ENCODE peak calls at places on chromosomes 4 and X, in seven cellular contexts. U is endodermal cell; I is lower lobe of right lung; Z is RWPE2; W is endothelial cell of umbilical vein; L is naive thymus-derived CD4-positive, alpha-beta T cell; X is HepG2. P is an unnamed sample.

GRCh38 chr4:2535386-2536192 is 858 bp upstream of the FAM193A start:
- DNase-seq in U (peak; percentile 85), I (peak; percentile 69), Z (no peak), W (no peak), L (peak; percentile 57), X (peak; percentile 42), P (peak; percentile 78)

GRCh38 chrX:110491846-110492620 is 133.4 kb downstream of the RTL9 start:
- DNase-seq in U (peak; percentile 45), I (no peak), Z (no peak), W (no peak), L (no peak), X (no peak), P (no peak)

GRCh38 chrX:40085086-40085551 is 12.6 kb downstream of the BCOR start:
- DNase-seq in U (peak; percentile 59), I (no peak), Z (no peak), W (peak; percentile 9), L (no peak), X (no peak), P (no peak)

GRCh38 chrX:39855748-39856129 is 242.0 kb downstream of the BCOR start:
- DNase-seq in U (peak; percentile 76), I (no peak), Z (no peak), W (peak; percentile 24), L (peak; percentile 30), X (no peak), P (peak; percentile 56)

GRCh38 chr4:125085-125820 is 952 bp downstream of the ZNF718 start:
- DNase-seq in U (peak; percentile 86), I (peak; percentile 66), Z (no peak), W (no peak), L (peak; percentile 1), X (no peak), P (peak; percentile 58)

GRCh38 chr4:110667670-110668069 is 44.8 kb upstream of the PITX2 start:
- DNase-seq in U (no peak), I (no peak), Z (no peak), W (no peak), L (no peak), X (no peak), P (no peak)

GRCh38 chr4:121950680-121951569 is 935 bp downstream of the TRPC3 start:
- DNase-seq in U (peak; percentile 77), I (peak; percentile 55), Z (peak; percentile 61), W (peak; percentile 13), L (peak; percentile 24), X (no peak), P (peak; percentile 81)

GRCh38 chr4:98939892-98940298 is 11.0 kb upstream of the EIF4E start:
- DNase-seq in U (peak; percentile 55), I (no peak), Z (no peak), W (peak; percentile 81), L (peak; percentile 9), X (peak; percentile 35), P (no peak)

GRCh38 chr4:153249199-153250154 is 45.2 kb downstream of the TRIM2 start:
- DNase-seq in U (peak; percentile 93), I (peak; percentile 83), Z (no peak), W (peak; percentile 78), L (peak; percentile 86), X (peak; percentile 52), P (peak; percentile 92)

DNA sequence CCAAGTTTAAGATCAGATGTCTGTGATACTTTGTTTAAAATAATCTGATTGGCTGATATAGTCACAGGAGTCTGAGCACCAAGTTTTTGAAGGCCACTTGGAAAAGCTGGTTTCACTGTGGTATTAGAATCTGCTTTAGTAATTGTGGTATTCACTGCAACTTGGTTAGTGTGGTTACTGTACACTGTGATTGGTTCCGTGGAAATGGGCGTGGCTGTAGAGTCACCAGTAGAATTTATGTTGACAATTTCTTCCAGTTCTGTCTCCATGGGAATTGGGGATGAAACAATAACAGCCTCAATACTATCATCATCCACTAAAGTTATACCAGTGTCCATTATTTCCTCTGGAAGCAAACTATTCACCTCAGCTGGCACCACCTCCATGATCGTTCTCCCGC is 26.2 kb downstream of the LIN54 start:
- DNase-seq in U (no peak), I (no peak), Z (no peak), W (peak; percentile 5), L (no peak), X (peak; percentile 10), P (no peak)
- H3K9me3 ChIP-seq in U (no peaks in the 10 kb centered on the region), I (no peaks in the 10 kb centered on the region), Z (no peaks in the 10 kb centered on the region), W (no peaks in the 10 kb centered on the region), L (no peaks in the 10 kb centered on the region), X (no peaks in the 10 kb centered on the region), P (no peaks in the 10 kb centered on the region)

GRCh38 chrX:13694359-13694758 is 5.4 kb downstream of the RAB9A start:
- DNase-seq in U (no peak), I (no peak), Z (no peak), W (no peak), L (no peak), X (no peak), P (no peak)
- H3K4me1 ChIP-seq in U (no peaks in the 10 kb centered on the region), I (peaks cover 38% of the 10 kb centered on the region), Z (peaks cover 23% of the 10 kb centered on the region), W (peaks cover 22% of the 10 kb centered on the region), L (peaks cover 54% of the 10 kb centered on the region), X (peaks cover 43% of the 10 kb centered on the region), P (peaks cover 16% of the 10 kb centered on the region)

GRCh38 chr4:74932010-74932409 is 906 bp upstream of the PARM1 start:
- DNase-seq in U (no peak), I (no peak), Z (no peak), W (no peak), L (no peak), X (no peak), P (no peak)

GRCh38 chr4:74933562-74934015 is 673 bp downstream of the PARM1 start:
- DNase-seq in U (no peak), I (peak; percentile 49), Z (no peak), W (peak; percentile 4), L (no peak), X (no peak), P (peak; percentile 84)

GRCh38 chr4:74932832-74933561 is at the start of gene PARM1:
- DNase-seq in U (peak; percentile 97), I (peak; percentile 92), Z (peak; percentile 81), W (peak; percentile 79), L (no peak), X (peak; percentile 59), P (peak; percentile 98)

GRCh38 chr4:74934822-74935326 is 2.0 kb downstream of the PARM1 start:
- DNase-seq in U (no peak), I (no peak), Z (no peak), W (no peak), L (no peak), X (no peak), P (no peak)

GRCh38 chr4:74934016-74934821 is 1.3 kb downstream of the PARM1 start:
- DNase-seq in U (peak; percentile 75), I (peak; percentile 79), Z (no peak), W (peak; percentile 42), L (no peak), X (no peak), P (peak; percentile 76)
- H3K4me3 ChIP-seq in U (peak overlapping the region; percentile 72), I (peak overlapping the region; percentile 59), Z (no peak overlapping the region), W (no peak overlapping the region), L (no peak overlapping the region), X (peak overlapping the region; percentile 61), P (peak overlapping the region; percentile 93)

GRCh38 chrX:10381218-10381617 is 224.4 kb downstream of the CLCN4 start:
- DNase-seq in U (no peak), I (no peak), Z (no peak), W (no peak), L (no peak), X (no peak), P (no peak)

GRCh38 chrX:10377427-10377826 is 220.7 kb downstream of the CLCN4 start:
- DNase-seq in U (no peak), I (no peak), Z (no peak), W (no peak), L (no peak), X (no peak), P (no peak)

GRCh38 chrX:10379848-10380247 is 223.1 kb downstream of the CLCN4 start:
- DNase-seq in U (no peak), I (no peak), Z (no peak), W (peak; percentile 40), L (no peak), X (no peak), P (no peak)
- H3K9me3 ChIP-seq in U (peaks cover 6% of the 10 kb centered on the region), I (peaks cover 3% of the 10 kb centered on the region), Z (no peaks in the 10 kb centered on the region), W (no peaks in the 10 kb centered on the region), L (no peaks in the 10 kb centered on the region), X (no peaks in the 10 kb centered on the region), P (peaks cover 2% of the 10 kb centered on the region)

DNA sequence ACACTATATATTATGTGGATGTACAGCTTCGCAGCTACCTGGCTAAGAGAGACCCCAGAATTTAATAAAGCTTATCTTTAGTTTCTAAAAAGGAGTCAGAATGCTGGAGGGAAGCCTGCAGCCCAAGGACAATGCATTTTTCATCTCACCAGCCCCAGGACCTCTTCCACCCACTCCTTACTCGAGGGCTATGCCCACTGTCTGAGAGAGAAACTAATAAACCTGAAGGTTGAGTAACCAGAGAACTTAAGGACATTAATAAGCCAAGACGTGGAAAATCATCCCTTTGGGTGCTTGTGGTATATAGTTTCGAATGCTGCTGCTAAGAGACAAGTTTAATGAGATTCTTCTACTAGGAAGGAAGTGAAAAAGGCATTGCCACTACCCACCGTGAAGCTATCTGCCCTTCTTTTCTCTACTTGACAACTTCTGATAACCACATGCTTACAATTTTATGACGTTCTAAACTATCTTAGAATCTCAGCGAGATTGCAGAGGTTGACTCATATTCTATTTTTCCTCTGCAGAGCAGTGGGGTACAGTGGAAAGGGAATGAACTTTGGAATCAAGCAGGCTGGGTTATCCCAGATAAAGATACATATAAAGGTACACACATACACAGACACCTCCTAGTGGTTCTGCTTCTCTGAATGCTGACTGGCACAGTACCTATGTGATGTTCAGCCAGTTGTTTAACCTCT is 3.3 kb downstream of the RELL1 start:
- DNase-seq in U (no peak), I (no peak), Z (no peak), W (peak; percentile 44), L (peak; percentile 21), X (peak; percentile 85), P (no peak)
- H3K4me1 ChIP-seq in U (no peaks in the 10 kb centered on the region), I (peaks cover 52% of the 10 kb centered on the region), Z (peaks cover 7% of the 10 kb centered on the region), W (peaks cover 24% of the 10 kb centered on the region), L (peaks cover 30% of the 10 kb centered on the region), X (peaks cover 51% of the 10 kb centered on the region), P (no peaks in the 10 kb centered on the region)

DNA sequence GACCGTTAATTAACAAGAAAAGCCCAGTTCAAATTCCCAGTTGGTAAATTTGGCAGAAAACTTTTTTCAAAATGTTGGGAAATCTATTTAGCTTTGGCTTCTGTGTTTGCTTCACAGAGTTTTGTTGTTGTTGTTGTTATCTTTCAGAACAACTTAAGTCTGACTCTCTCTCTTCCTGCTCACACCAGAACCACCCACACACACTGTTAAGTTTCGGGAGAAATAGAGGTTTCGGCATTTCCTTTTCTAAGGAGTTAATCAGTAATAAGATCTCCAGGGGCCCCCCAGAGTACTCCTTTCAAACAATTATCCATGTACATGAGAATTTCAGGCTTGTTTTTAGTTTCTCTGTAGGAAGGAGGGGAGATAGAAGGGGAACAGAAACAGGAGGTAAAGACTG is 106.2 kb upstream of the PTCHD1 start:
- DNase-seq in U (no peak), I (no peak), Z (no peak), W (no peak), L (no peak), X (no peak), P (no peak)
- H3K4me3 ChIP-seq in U (no peak overlapping the region), I (no peak overlapping the region), Z (no peak overlapping the region), W (no peak overlapping the region), L (no peak overlapping the region), X (no peak overlapping the region), P (no peak overlapping the region)

GRCh38 chrX:55260806-55261205 is 3.9 kb downstream of the PAGE3 start:
- DNase-seq in U (no peak), I (no peak), Z (no peak), W (no peak), L (no peak), X (no peak), P (no peak)

GRCh38 chrX:55264816-55265215 is at the start of gene PAGE3:
- DNase-seq in U (no peak), I (no peak), Z (no peak), W (no peak), L (no peak), X (no peak), P (no peak)
- H3K9me3 ChIP-seq in U (no peaks in the 10 kb centered on the region), I (no peaks in the 10 kb centered on the region), Z (no peaks in the 10 kb centered on the region), W (no peaks in the 10 kb centered on the region), L (no peaks in the 10 kb centered on the region), X (no peaks in the 10 kb centered on the region), P (peaks cover 2% of the 10 kb centered on the region)

GRCh38 chrX:130981836-130982235 is 76.3 kb upstream of the ARHGAP36 start:
- DNase-seq in U (no peak), I (no peak), Z (no peak), W (peak; percentile 77), L (no peak), X (no peak), P (no peak)
- H3K4me1 ChIP-seq in U (no peaks in the 10 kb centered on the region), I (no peaks in the 10 kb centered on the region), Z (no peaks in the 10 kb centered on the region), W (peaks cover 9% of the 10 kb centered on the region), L (no peaks in the 10 kb centered on the region), X (no peaks in the 10 kb centered on the region), P (no peaks in the 10 kb centered on the region)

P was measured in aorta.